ENCODE peak calls at places on chromosomes 13 and 19, in six cellular contexts. H is right cardiac atrium, C is A549, I is neural progenitor cell, F is dorsolateral prefrontal cortex, V is astrocyte. X is an unnamed sample.

GRCh38 chr13:108944760-108945159 is 315.3 kb downstream of the MYO16 start:
- DNase-seq in H (no peak), C (no peak), V (no peak), I (no peak), F (no peak), X (no peak)

GRCh38 chr13:80109313-80109712 is 231.6 kb downstream of the SPRY2 start:
- DNase-seq in V (no peak), F (no peak), H (no peak), I (no peak), C (no peak), X (no peak)

GRCh38 chr19:32200312-32201038 is 144.9 kb upstream of the ZNF507 start:
- DNase-seq in V (no peak), I (no peak), H (no peak), F (peak), C (no peak), X (no peak)

GRCh38 chr13:24233351-24233901 is 72.9 kb downstream of the SPATA13 start:
- DNase-seq in F (no peak), I (peak), V (peak), H (no peak), C (no peak), X (no peak)

GRCh38 chr19:49165111-49165750 is 7.6 kb downstream of the TRPM4 start:
- DNase-seq in F (peak), V (peak), C (no peak), I (no peak), H (no peak), X (no peak)

GRCh38 chr19:29524201-29524911 is 1.4 kb upstream of the VSTM2B start:
- DNase-seq in H (no peak), F (peak), I (peak), C (no peak), V (no peak), X (peak)

GRCh38 chr13:72849571-72849970 is 67.6 kb downstream of the PIBF1 start:
- DNase-seq in H (no peak), F (no peak), V (peak), C (no peak), I (no peak), X (no peak)

GRCh38 chr19:28940751-28941500 is 272.0 kb downstream of the UQCRFS1 start:
- DNase-seq in C (no peak), V (no peak), F (peak), H (no peak), I (no peak), X (no peak)

GRCh38 chr19:33438016-33438671 is 64.6 kb downstream of the CEBPG start:
- DNase-seq in F (peak), H (no peak), C (peak), V (peak), I (no peak), X (peak)

GRCh38 chr13:30751183-30751933 is 16.0 kb downstream of the ALOX5AP start:
- DNase-seq in H (no peak), V (peak), C (no peak), I (no peak), F (no peak), X (no peak)

GRCh38 chr13:68066879-68067513 is 836.9 kb upstream of the PCDH9 start:
- DNase-seq in F (no peak), V (no peak), H (no peak), I (no peak), C (no peak), X (no peak)

GRCh38 chr13:62357887-62358645 is 942.4 kb upstream of the PCDH20 start:
- DNase-seq in V (peak), I (peak), F (no peak), C (peak), H (no peak), X (no peak)

GRCh38 chr13:23505007-23505406 is 65.2 kb upstream of the TNFRSF19 start:
- DNase-seq in H (no peak), V (peak), I (no peak), F (no peak), C (no peak), X (no peak)

GRCh38 chr19:3968556-3969434 is 2.1 kb downstream of the DAPK3 start:
- DNase-seq in C (peak), I (peak), V (peak), H (peak), F (no peak), X (no peak)

GRCh38 chr13:73142091-73142490 is 83.3 kb downstream of the KLF5 start:
- DNase-seq in I (peak), C (no peak), F (no peak), V (no peak), H (no peak), X (no peak)

GRCh38 chr13:44040070-44040753 is 160.5 kb downstream of the LACC1 start:
- DNase-seq in I (no peak), C (no peak), H (no peak), F (no peak), V (peak), X (no peak)

GRCh38 chr13:48192536-48192935 is 40.5 kb upstream of the ITM2B start:
- DNase-seq in V (no peak), I (no peak), C (no peak), F (no peak), H (no peak), X (no peak)

GRCh38 chr19:996051-996838 is 4.0 kb upstream of the GRIN3B start:
- DNase-seq in F (no peak), V (peak), C (no peak), H (no peak), I (peak), X (no peak)

GRCh38 chr19:38073806-38074685 is 150.0 kb downstream of the DPF1 start:
- DNase-seq in C (no peak), H (no peak), F (peak), V (no peak), I (peak), X (peak)

GRCh38 chr19:1156305-1156801 is 17.7 kb downstream of the SBNO2 start:
- DNase-seq in C (no peak), H (peak), I (no peak), V (peak), F (no peak), X (no peak)

GRCh38 chr19:15628236-15629002 is 12.3 kb upstream of the CYP4F3 start:
- DNase-seq in H (no peak), I (no peak), F (no peak), C (no peak), V (no peak), X (no peak)

GRCh38 chr13:51849145-51850101 is 4.4 kb upstream of the TMEM272 start:
- DNase-seq in I (peak), H (no peak), F (no peak), V (peak), C (peak), X (no peak)

GRCh38 chr13:37680137-37680536 is 81.6 kb upstream of the POSTN start:
- DNase-seq in H (no peak), I (no peak), C (no peak), V (no peak), F (no peak), X (no peak)

GRCh38 chr13:68019901-68020300 is 789.8 kb upstream of the PCDH9 start:
- DNase-seq in I (no peak), V (no peak), C (no peak), F (no peak), H (no peak), X (no peak)

GRCh38 chr19:14473073-14473790 is 1.9 kb downstream of the PTGER1 start:
- DNase-seq in H (no peak), C (no peak), V (no peak), F (no peak), I (no peak), X (peak)

GRCh38 chr13:65907656-65908441 is 1322.3 kb downstream of the PCDH9 start:
- DNase-seq in I (no peak), V (peak), F (no peak), C (no peak), H (no peak), X (no peak)

GRCh38 chr19:1318678-1319471 is 33.2 kb downstream of the EFNA2 start:
- DNase-seq in V (no peak), C (no peak), F (no peak), I (peak), H (no peak), X (no peak)

GRCh38 chr13:80547341-80547740 is 206.4 kb upstream of the SPRY2 start:
- DNase-seq in H (no peak), V (no peak), F (no peak), C (no peak), I (no peak), X (no peak)

GRCh38 chr19:5339470-5339949 is 1.1 kb downstream of the PTPRS start:
- DNase-seq in H (peak), F (no peak), V (no peak), C (no peak), I (peak), X (no peak)

GRCh38 chr19:47495478-47496372 is 11.7 kb upstream of the KPTN start:
- DNase-seq in H (no peak), F (no peak), C (no peak), V (no peak), I (no peak), X (peak)

GRCh38 chr13:102235689-102236088 is 166.2 kb downstream of the FGF14 start:
- DNase-seq in H (no peak), C (no peak), F (no peak), V (no peak), I (no peak), X (no peak)

GRCh38 chr13:34733720-34734119 is 208.3 kb upstream of the NBEA start:
- DNase-seq in H (no peak), F (no peak), V (peak), C (no peak), I (peak), X (no peak)

GRCh38 chr19:867855-868457 is 8.5 kb downstream of the CFD start:
- DNase-seq in V (no peak), C (no peak), F (no peak), H (no peak), I (no peak), X (no peak)

GRCh38 chr19:18057557-18057956 is 29.2 kb downstream of the IL12RB1 start:
- DNase-seq in H (peak), F (peak), C (no peak), V (no peak), I (no peak), X (no peak)

GRCh38 chr19:8849232-8849631 is 17.1 kb downstream of the MBD3L1 start:
- DNase-seq in I (no peak), H (no peak), V (no peak), C (no peak), F (no peak), X (no peak)

GRCh38 chr19:42291437-42291815 is 10.5 kb upstream of the PRR19 start:
- DNase-seq in V (no peak), I (no peak), H (no peak), C (no peak), F (no peak), X (no peak)

GRCh38 chr13:36046672-36047071 is 84.5 kb downstream of the DCLK1 start:
- DNase-seq in F (no peak), H (no peak), C (no peak), I (no peak), V (no peak), X (no peak)

GRCh38 chr13:36057041-36057440 is 74.1 kb downstream of the DCLK1 start:
- DNase-seq in V (no peak), H (no peak), F (no peak), I (peak), C (no peak), X (no peak)

GRCh38 chr13:36054041-36054440 is 77.1 kb downstream of the DCLK1 start:
- DNase-seq in V (no peak), H (no peak), F (no peak), C (no peak), I (no peak), X (no peak)

GRCh38 chr13:36051082-36051481 is 80.1 kb downstream of the DCLK1 start:
- DNase-seq in F (no peak), I (no peak), H (no peak), V (no peak), C (no peak), X (no peak)
- H3K27ac ChIP-seq in F (no peak), I (no peak), H (no peak), V (no peak), C (no peak), X (no peak)

GRCh38 chr19:56272448-56272847 is at the start of gene EDDM13:
- DNase-seq in H (no peak), F (no peak), C (no peak), V (no peak), I (no peak), X (no peak)
- H3K27ac ChIP-seq in H (no peak), F (no peak), C (no peak), V (no peak), I (no peak), X (no peak)

GRCh38 chr13:40236566-40237168 is 429.8 kb downstream of the FOXO1 start:
- DNase-seq in I (no peak), V (no peak), F (no peak), C (no peak), H (peak), X (no peak)
- H3K27ac ChIP-seq in I (no peak), V (no peak), F (no peak), C (peak), H (peak), X (peak)

GRCh38 chr19:45766919-45767346 is 2.1 kb downstream of the SIX5 start:
- DNase-seq in C (no peak), V (no peak), H (no peak), I (peak), F (no peak), X (no peak)

GRCh38 chr19:45767410-45767880 is 1.6 kb downstream of the SIX5 start:
- DNase-seq in C (peak), V (peak), H (peak), I (peak), F (no peak), X (no peak)

GRCh38 chr19:45765365-45766292 is 3.4 kb downstream of the SIX5 start:
- DNase-seq in C (no peak), F (no peak), H (no peak), V (no peak), I (no peak), X (no peak)

GRCh38 chr19:45764947-45765346 is 4.1 kb downstream of the SIX5 start:
- DNase-seq in C (no peak), F (no peak), H (no peak), V (no peak), I (no peak), X (no peak)

GRCh38 chr19:45766293-45766918 is 2.6 kb downstream of the SIX5 start:
- DNase-seq in V (no peak), C (no peak), H (no peak), F (no peak), I (no peak), X (no peak)
- H3K27ac ChIP-seq in V (peak), C (peak), H (peak), F (no peak), I (no peak), X (peak)

GRCh38 chr19:52007805-52008557 is at the start of gene ZNF615:
- DNase-seq in F (peak), V (peak), C (peak), H (peak), I (peak), X (peak)
- H3K27ac ChIP-seq in F (peak), V (peak), C (peak), H (peak), I (no peak), X (peak)

DNA sequence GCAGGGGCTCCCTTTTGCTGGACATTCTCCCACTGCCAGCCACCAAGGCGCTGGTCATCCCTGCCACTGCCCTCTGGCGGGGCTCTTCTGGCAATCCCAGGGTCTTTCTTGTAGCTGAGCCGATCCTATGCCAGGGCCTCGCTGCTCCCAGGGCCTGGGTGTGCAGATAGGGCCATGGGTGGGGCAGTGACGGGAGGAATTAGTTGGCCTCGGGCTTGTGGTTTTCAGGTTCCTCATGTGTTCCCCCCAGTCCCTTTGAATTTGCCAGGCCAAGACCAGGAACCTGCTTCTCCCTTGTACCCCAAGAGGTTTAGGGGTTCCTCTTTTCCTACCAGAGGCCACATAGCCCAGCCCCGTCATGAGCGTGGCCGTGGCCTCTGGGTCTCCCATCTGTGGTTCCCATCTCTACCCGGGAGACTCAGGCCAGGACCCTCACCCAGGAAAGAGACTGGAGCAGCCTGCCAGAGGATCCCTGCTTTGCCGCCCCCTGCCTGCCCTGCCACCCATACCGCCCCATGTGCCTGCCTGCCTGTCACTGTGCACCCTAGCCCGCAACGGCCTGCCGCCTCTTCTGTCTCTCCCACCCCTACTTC is 26.2 kb downstream of the TMED1 start:
- DNase-seq in H (no peak), V (no peak), F (no peak), I (no peak), C (no peak), X (no peak)
- H3K27ac ChIP-seq in H (no peak), V (peak), F (no peak), I (no peak), C (no peak), X (no peak)

GRCh38 chr19:19653597-19654147 is 9.8 kb downstream of the ATP13A1 start:
- DNase-seq in H (no peak), I (no peak), F (no peak), C (no peak), V (no peak), X (no peak)

GRCh38 chr19:19654441-19654840 is 9.0 kb downstream of the ATP13A1 start:
- DNase-seq in I (no peak), H (no peak), C (no peak), F (no peak), V (no peak), X (no peak)

GRCh38 chr19:19655641-19656343 is 7.7 kb downstream of the ATP13A1 start:
- DNase-seq in C (no peak), V (no peak), I (no peak), F (no peak), H (no peak), X (no peak)

GRCh38 chr19:19656451-19657396 is 6.8 kb downstream of the ATP13A1 start:
- DNase-seq in C (no peak), V (no peak), F (no peak), H (no peak), I (no peak), X (no peak)

GRCh38 chr19:19655051-19655594 is 8.4 kb downstream of the ATP13A1 start:
- DNase-seq in C (no peak), V (no peak), I (no peak), F (no peak), H (no peak), X (no peak)
- H3K27ac ChIP-seq in C (no peak), V (no peak), I (no peak), F (no peak), H (no peak), X (no peak)

DNA sequence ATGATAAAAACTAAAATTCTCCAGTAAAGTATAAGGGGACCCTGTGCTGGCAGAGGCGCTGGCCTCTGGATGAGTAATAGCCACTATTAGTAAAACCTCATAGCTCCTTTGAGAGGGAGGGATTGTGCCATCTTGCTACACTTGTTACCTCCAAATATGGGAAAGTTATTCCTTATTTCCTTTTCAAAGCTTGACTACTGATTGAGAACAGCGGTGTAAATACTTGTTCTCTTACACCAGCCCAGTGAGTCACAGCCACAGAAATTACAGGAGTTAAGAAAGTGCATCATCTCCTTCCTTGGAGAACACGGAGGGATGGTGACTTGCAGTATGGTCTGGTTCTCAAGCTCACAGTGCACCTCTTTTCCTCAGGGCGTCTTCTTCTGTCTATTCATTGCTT is 379.0 kb downstream of the EFNB2 start:
- DNase-seq in C (no peak), V (peak), I (no peak), F (no peak), H (no peak), X (no peak)
- H3K27ac ChIP-seq in C (peak), V (peak), I (no peak), F (no peak), H (no peak), X (no peak)

X was measured in caudate nucleus.